ENCODE peak calls at places on chromosomes 1 and 21, in four cellular contexts. A, W, K and M are unnamed samples.

GRCh38 chr1:189682591-189682990 is 795.1 kb downstream of the BRINP3 start:
- DNase-seq in A (no peak), W (no peak), K (no peak), M (no peak)

GRCh38 chr1:222171005-222171404 is 376.9 kb downstream of the HHIPL2 start:
- DNase-seq in A (no peak), W (no peak), K (peak; percentile 45), M (no peak)

GRCh38 chr1:43549921-43550597 is 19.4 kb downstream of the PTPRF start:
- DNase-seq in A (peak; percentile 95), W (peak; percentile 96), K (no peak), M (no peak)

GRCh38 chr1:57976218-57976617 is 552.4 kb upstream of the DAB1 start:
- DNase-seq in A (no peak), W (no peak), K (no peak), M (no peak)

GRCh38 chr1:205396972-205397616 is 24.8 kb downstream of the LEMD1 start:
- DNase-seq in A (no peak), W (no peak), K (peak; percentile 54), M (peak; percentile 43)

GRCh38 chr1:85328713-85329376 is 52.4 kb upstream of the BCL10 start:
- DNase-seq in A (no peak), W (no peak), K (no peak), M (no peak)

GRCh38 chr1:244325056-244325764 is 126.5 kb downstream of the ADSS2 start:
- DNase-seq in A (peak; percentile 43), W (peak; percentile 32), K (peak; percentile 87), M (no peak)

GRCh38 chr1:169048043-169048442 is 58.4 kb upstream of the ATP1B1 start:
- DNase-seq in A (no peak), W (no peak), K (peak; percentile 49), M (no peak)

GRCh38 chr1:205670611-205671430 is 9.5 kb downstream of the SLC45A3 start:
- DNase-seq in A (no peak), W (no peak), K (no peak), M (no peak)

DNA sequence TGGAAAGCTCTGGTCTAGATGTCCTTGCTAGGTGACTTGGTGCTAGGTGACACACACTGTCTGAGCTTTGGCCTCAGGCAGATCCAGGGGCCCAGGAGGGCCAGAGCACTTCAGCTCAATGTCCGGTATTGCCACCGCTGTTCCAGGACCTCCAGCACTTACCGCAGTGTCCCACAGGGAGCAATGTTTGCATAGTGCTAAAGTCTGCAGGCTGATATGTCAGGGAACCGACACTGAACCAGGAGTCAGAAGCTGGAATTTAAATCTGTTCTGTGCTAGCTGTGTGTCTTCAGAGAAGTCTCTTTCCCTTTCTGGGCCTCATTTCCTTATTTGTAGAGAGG is 19.3 kb downstream of the DHCR24 start:
- DNase-seq in A (no peak), W (no peak), K (no peak), M (no peak)
- TF ChIP-seq POLR2A in A (no peak), W (no peak), K (no peak), M (no peak)

DNA sequence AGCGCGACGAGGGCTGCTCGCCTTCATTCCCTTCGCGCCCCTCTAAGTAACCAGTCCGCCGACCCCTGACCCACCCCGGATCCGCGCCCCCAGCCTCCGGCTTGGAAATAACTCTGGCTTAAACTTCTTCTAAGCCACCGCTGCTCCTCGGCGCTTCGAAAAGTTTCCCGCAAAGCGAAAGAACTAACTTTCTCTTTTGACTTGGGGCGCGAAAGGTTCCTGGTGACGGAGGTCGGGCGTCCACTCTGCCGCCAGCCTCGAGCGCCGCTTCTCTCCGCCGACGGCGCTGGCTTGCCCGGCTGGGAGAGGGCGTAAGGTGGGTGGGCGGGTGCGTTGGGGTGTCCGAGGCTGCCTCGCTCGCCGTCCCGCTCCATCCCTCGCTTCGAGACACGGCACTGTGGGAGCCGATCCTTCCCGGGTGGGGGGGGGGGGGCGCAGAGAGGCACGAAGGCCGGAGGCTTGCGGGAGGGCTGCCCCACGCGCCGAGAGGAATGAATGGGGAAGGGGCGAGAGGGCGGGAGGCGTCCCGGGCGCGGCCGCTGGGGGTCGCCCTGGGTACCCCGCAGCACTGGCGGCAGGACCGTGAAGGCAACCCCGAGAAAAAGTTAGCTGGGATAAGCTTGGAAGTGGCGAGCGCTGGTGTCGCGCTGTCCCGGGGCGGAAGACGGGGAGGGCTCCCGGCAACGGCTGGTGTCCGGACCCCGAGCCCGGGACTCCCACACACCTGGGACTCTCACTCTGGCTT is 567 bp downstream of the ATF3 start:
- DNase-seq in A (peak; percentile 57), W (peak; percentile 49), K (peak; percentile 77), M (peak; percentile 36)
- TF ChIP-seq POLR2A in A (no peak), W (no peak), K (no peak), M (no peak)

GRCh38 chr21:25398630-25399029 is 208.7 kb downstream of the MRPL39 start:
- DNase-seq in A (no peak), W (no peak), K (no peak), M (no peak)

GRCh38 chr21:25400427-25400826 is 206.9 kb downstream of the MRPL39 start:
- DNase-seq in A (no peak), W (no peak), K (no peak), M (no peak)

DNA sequence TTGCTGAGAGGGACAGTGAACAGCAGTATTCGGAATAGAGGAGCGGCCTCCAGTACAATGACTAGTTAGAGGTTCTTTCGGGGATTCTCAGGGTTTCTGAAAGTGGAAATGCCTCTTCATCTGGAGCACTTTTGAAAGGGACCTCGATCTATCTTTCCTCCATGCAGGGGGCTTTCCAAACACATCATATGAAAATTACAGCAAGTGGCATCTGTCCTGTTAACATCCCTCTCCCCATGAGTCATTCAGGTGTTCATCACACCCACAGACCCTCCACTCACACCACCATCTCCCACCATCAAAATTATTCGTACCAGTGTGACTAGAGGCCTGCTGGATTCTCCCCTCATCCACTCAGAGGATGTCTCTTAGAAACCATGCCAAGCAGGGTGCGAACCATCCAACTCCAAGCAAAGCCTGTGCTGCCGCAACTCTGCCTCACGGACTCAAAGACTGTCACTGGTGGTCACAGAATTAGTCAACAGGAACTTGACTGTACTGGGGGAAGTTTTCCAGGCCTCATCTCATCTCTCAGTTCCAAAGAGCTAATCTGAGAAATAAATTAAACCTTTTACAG is 211.1 kb downstream of the MRPL39 start:
- DNase-seq in A (no peak), W (no peak), K (no peak), M (no peak)
- TF ChIP-seq POLR2A in A (no peak), W (no peak), K (no peak), M (no peak)

DNA sequence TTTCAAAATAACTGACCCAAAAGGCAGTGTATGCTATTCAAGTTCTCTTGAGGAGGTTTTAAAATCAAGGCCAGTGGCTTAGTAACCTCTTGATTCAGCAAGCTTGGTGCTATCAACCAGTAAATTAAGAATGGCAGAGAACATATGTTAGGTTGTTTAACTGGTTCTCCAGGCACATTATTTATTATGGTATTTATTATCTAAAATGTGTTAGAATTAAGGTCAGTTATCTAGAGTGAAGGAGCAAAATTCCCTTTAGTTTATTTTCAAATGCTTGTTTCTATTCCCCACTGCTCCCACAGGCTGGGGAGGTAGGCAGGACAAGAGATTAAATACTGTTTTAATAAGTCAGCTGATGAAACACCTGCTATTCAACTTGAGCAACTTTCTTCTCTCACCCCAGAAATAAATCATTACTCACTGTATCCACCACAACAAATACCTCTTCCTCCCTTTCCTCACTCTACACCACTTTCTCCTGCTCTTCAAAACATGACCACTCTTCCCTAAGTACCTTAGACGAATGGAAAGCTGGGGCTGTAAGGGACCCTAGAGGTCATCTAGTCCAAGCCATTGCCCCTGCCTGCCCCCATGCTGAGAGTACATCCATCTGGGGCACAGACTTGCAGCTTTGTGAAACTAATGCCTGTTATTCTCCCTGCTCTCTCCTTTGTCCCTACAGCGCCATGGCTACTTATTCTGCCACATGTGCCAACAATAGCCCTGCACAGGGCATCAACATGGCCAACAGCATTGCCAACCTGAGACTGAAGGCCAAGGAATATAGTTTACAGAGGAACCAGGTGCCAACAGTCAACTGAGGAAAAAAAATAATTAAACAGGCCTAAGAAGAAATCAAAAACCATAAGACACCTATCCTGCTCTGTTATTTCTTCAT is 71.7 kb downstream of the PRRX1 start:
- DNase-seq in A (no peak), W (no peak), K (no peak), M (no peak)
- TF ChIP-seq POLR2A in A (no peak), W (no peak), K (no peak), M (no peak)

DNA sequence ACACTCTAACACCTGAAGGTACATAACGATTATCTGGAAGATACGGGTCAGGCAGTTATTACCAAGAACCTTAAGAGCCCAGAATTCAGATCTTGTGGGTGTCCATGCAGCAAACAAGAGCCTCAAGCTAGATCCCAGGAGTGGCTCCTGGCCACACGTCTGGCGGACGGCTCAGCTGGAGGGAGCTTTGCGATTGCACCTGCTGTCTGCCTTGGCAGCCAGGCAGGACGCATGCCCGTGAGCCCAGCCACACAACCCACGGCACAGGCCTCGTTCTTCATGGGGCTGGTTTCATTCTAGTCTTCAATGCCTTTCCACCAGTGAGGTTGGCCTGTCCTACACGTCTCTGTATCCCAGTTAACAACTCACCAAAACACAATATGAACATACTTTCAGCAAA is 5.7 kb downstream of the CCNL2 start:
- DNase-seq in A (no peak), W (no peak), K (no peak), M (no peak)
- TF ChIP-seq POLR2A in A (no peak), W (no peak), K (no peak), M (no peak)

DNA sequence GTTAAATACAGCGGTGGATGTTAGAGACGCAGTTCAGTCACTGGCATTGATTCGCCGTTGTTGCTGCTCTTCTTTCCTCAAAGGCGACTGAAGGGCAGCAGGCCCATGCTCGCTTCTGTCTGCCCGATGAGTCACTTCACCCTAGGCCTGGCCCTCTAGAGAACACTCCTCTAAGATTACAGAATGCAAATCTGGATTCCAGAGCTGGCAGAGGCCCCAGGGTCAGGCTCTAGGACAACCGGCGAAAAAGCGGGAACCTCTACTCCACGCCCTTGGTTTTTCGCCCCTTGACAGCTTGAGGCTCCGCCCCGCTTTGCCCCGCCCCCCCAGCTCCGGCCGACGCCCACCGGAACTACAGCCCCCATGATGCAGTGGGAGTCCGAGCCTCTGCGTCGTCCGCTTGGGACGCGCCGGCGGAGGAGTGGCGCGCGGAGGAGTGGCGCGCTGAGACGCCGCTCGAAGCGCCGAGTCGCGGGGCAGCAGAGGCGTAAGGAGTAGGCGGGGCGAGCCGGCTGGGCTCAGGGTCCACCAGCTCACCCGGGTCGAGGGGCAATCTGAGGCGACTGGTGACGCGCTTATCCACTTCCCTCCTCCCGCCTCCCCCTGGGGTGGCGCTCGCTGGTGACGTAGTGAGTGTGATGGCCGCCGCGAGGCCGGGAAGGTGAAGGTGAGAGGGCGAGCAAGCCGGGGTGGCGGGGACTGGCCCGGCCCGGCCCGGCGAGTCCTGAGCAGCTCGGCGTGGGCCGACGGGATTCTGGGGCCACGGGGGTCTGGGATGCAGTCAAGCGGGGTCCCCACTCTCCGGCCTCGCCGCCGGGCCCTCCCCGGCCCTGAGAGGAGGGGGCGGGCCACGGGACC is at the start of gene MFN2:
- DNase-seq in A (peak; percentile 95), W (peak; percentile 93), K (peak; percentile 98), M (peak; percentile 94)
- TF ChIP-seq POLR2A in A (no peak), W (no peak), K (peak; percentile 51), M (peak; percentile 39)

GRCh38 chr1:66729130-66729922 is 22.9 kb upstream of the DYNLT5 start:
- DNase-seq in A (no peak), W (no peak), K (peak; percentile 11), M (no peak)
- TF ChIP-seq POLR2A in A (no peak), W (no peak), K (no peak), M (no peak)

GRCh38 chr1:99758073-99758511 is 8.3 kb downstream of the FRRS1 start:
- DNase-seq in A (no peak), W (no peak), K (no peak), M (no peak)

GRCh38 chr1:99756598-99756997 is 9.8 kb downstream of the FRRS1 start:
- DNase-seq in A (no peak), W (no peak), K (no peak), M (no peak)

GRCh38 chr1:99754055-99754626 is 12.3 kb downstream of the FRRS1 start:
- DNase-seq in A (no peak), W (no peak), K (no peak), M (no peak)

GRCh38 chr1:99754697-99755096 is 11.7 kb downstream of the FRRS1 start:
- DNase-seq in A (no peak), W (no peak), K (no peak), M (no peak)

GRCh38 chr1:99755664-99756063 is 10.8 kb downstream of the FRRS1 start:
- DNase-seq in A (no peak), W (no peak), K (peak; percentile 7), M (no peak)
- TF ChIP-seq POLR2A in A (no peak), W (no peak), K (no peak), M (no peak)